ENCODE peak calls at places on chromosomes 4 and X, in five cellular contexts. One of them, this sample, is unnamed.

GRCh38 chr4:47499705-47500104 is 14.6 kb downstream of the ATP10D start:
- DNase-seq in fibroblast of lung: no peak
- DNase-seq in GM03348: no peak
- DNase-seq in mammary epithelial cell: no peak
- DNase-seq in NCI-H1930: no peak
- DNase-seq in this sample: no peak

GRCh38 chr4:165106518-165106917 is 6.1 kb downstream of the TMEM192 start:
- DNase-seq in NCI-H1930: no peak
- DNase-seq in fibroblast of lung: no peak
- DNase-seq in GM03348: no peak
- DNase-seq in mammary epithelial cell: no peak
- DNase-seq in this sample: no peak

GRCh38 chr4:113145519-113146291 is 96.3 kb downstream of the ANK2 start:
- DNase-seq in mammary epithelial cell: no peak
- DNase-seq in NCI-H1930: no peak
- DNase-seq in GM03348: no peak
- DNase-seq in fibroblast of lung: no peak
- DNase-seq in this sample: no peak

GRCh38 chrX:2500681-2501151 is at the start of the genes DHRSX and ZBED1:
- DNase-seq in NCI-H1930: no peak
- DNase-seq in mammary epithelial cell: no peak
- DNase-seq in fibroblast of lung: peak; percentile 12
- DNase-seq in GM03348: peak; percentile 89
- DNase-seq in this sample: peak; percentile 80

GRCh38 chrX:9746148-9746880 is 19.3 kb downstream of the GPR143 start:
- DNase-seq in mammary epithelial cell: peak; percentile 26
- DNase-seq in NCI-H1930: no peak
- DNase-seq in GM03348: no peak
- DNase-seq in fibroblast of lung: peak; percentile 4
- DNase-seq in this sample: no peak

GRCh38 chr4:180057891-180058643 is 2185.1 kb upstream of the TENM3 start:
- DNase-seq in NCI-H1930: no peak
- DNase-seq in fibroblast of lung: peak; percentile 29
- DNase-seq in mammary epithelial cell: peak; percentile 12
- DNase-seq in GM03348: peak; percentile 34
- DNase-seq in this sample: peak; percentile 17

GRCh38 chr4:88280228-88280795 is 4.0 kb downstream of the PPM1K start:
- DNase-seq in NCI-H1930: no peak
- DNase-seq in mammary epithelial cell: no peak
- DNase-seq in fibroblast of lung: no peak
- DNase-seq in GM03348: no peak
- DNase-seq in this sample: no peak

GRCh38 chr4:41531561-41532245 is 6.3 kb upstream of the LIMCH1 start:
- DNase-seq in GM03348: no peak
- DNase-seq in NCI-H1930: no peak
- DNase-seq in mammary epithelial cell: no peak
- DNase-seq in fibroblast of lung: no peak
- DNase-seq in this sample: no peak

GRCh38 chr4:64781737-64782326 is 372.6 kb upstream of the TECRL start:
- DNase-seq in NCI-H1930: peak; percentile 1
- DNase-seq in GM03348: peak; percentile 35
- DNase-seq in mammary epithelial cell: peak; percentile 34
- DNase-seq in fibroblast of lung: peak; percentile 13
- DNase-seq in this sample: no peak

GRCh38 chrX:135437867-135438733 is 16.4 kb downstream of the SMIM10L2A start:
- DNase-seq in mammary epithelial cell: no peak
- DNase-seq in GM03348: no peak
- DNase-seq in NCI-H1930: no peak
- DNase-seq in fibroblast of lung: no peak
- DNase-seq in this sample: no peak

GRCh38 chr4:177485528-177485927 is 43.3 kb upstream of the AGA start:
- DNase-seq in NCI-H1930: no peak
- DNase-seq in fibroblast of lung: peak; percentile 77
- DNase-seq in mammary epithelial cell: peak; percentile 89
- DNase-seq in GM03348: no peak
- DNase-seq in this sample: no peak

GRCh38 chrX:7941390-7942042 is 14.3 kb upstream of the PNPLA4 start:
- DNase-seq in GM03348: peak; percentile 2
- DNase-seq in NCI-H1930: no peak
- DNase-seq in mammary epithelial cell: peak; percentile 9
- DNase-seq in fibroblast of lung: peak; percentile 5
- DNase-seq in this sample: peak; percentile 9

GRCh38 chr4:168421671-168422070 is 58.6 kb downstream of the DDX60L start:
- DNase-seq in fibroblast of lung: peak; percentile 4
- DNase-seq in NCI-H1930: no peak
- DNase-seq in mammary epithelial cell: peak; percentile 96
- DNase-seq in GM03348: no peak
- DNase-seq in this sample: no peak

GRCh38 chrX:623268-623598 is 7.4 kb upstream of the SHOX start:
- DNase-seq in mammary epithelial cell: no peak
- DNase-seq in NCI-H1930: no peak
- DNase-seq in GM03348: no peak
- DNase-seq in fibroblast of lung: no peak
- DNase-seq in this sample: peak; percentile 12

GRCh38 chrX:116823677-116824076 is 360.9 kb upstream of the CT83 start:
- DNase-seq in GM03348: no peak
- DNase-seq in fibroblast of lung: no peak
- DNase-seq in NCI-H1930: no peak
- DNase-seq in mammary epithelial cell: no peak
- DNase-seq in this sample: no peak

GRCh38 chr4:106583108-106583507 is 214.5 kb upstream of the GIMD1 start:
- DNase-seq in NCI-H1930: no peak
- DNase-seq in GM03348: no peak
- DNase-seq in fibroblast of lung: no peak
- DNase-seq in mammary epithelial cell: no peak
- DNase-seq in this sample: no peak

GRCh38 chr4:1543561-1543960 is 137.3 kb upstream of the NKX1-1 start:
- DNase-seq in NCI-H1930: no peak
- DNase-seq in GM03348: no peak
- DNase-seq in fibroblast of lung: no peak
- DNase-seq in mammary epithelial cell: no peak
- DNase-seq in this sample: no peak

GRCh38 chr4:134470544-134470943 is 269.0 kb upstream of the PABPC4L start:
- DNase-seq in NCI-H1930: peak; percentile 0
- DNase-seq in GM03348: no peak
- DNase-seq in mammary epithelial cell: no peak
- DNase-seq in fibroblast of lung: peak; percentile 0
- DNase-seq in this sample: no peak